ENCODE peak calls at places on chromosomes 3 and 15, in nine cellular contexts. B is neuronal stem cell, D is lower lobe of right lung, M is endothelial cell of umbilical vein, H is transverse colon, F is fibroblast of lung, T is tibial nerve, L is small intestine, A is K562. E is an unnamed sample. For H3K4me1, the result is how much of the 10 kb centered on the place peaks cover.

GRCh38 chr15:82810061-82810862 is 834 bp downstream of the WHAMM start:
- DNase-seq in B (peak), D (peak), M (peak), H (peak), F (peak), T (no peak), L (peak), A (no peak), E (peak)

GRCh38 chr3:112629425-112629824 is 11.5 kb downstream of the CCDC80 start:
- DNase-seq in B (no peak), D (no peak), M (peak), H (peak), F (peak), T (peak), L (no peak), A (no peak), E (no peak)

GRCh38 chr3:130687327-130687726 is 59.3 kb downstream of the PIK3R4 start:
- DNase-seq in B (no peak), D (no peak), M (no peak), H (no peak), F (no peak), T (no peak), L (no peak), A (no peak), E (no peak)

GRCh38 chr3:53045784-53046170 is at the start of gene SFMBT1:
- DNase-seq in B (peak), D (peak), M (peak), H (peak), F (peak), T (peak), L (peak), A (peak), E (peak)

GRCh38 chr15:62404194-62404985 is 239.3 kb upstream of the C2CD4B start:
- DNase-seq in B (no peak), D (no peak), M (no peak), H (no peak), F (no peak), T (no peak), L (no peak), A (no peak), E (peak)

GRCh38 chr3:197926418-197926817 is 23.6 kb upstream of the RPL35A start:
- DNase-seq in B (no peak), D (no peak), M (no peak), H (no peak), F (no peak), T (no peak), L (no peak), A (peak), E (no peak)

GRCh38 chr3:59401924-59402323 is 352.1 kb upstream of the CFAP20DC start:
- DNase-seq in B (no peak), D (no peak), M (no peak), H (no peak), F (no peak), T (no peak), L (no peak), A (no peak), E (no peak)

GRCh38 chr3:16059700-16060357 is 114.7 kb upstream of the GALNT15 start:
- DNase-seq in B (no peak), D (no peak), M (no peak), H (no peak), F (no peak), T (no peak), L (no peak), A (no peak), E (no peak)

GRCh38 chr3:195011231-195011834 is 259.6 kb downstream of the XXYLT1 start:
- DNase-seq in B (no peak), D (no peak), M (no peak), H (no peak), F (no peak), T (no peak), L (no peak), A (no peak), E (no peak)

GRCh38 chr3:73667889-73668288 is 43.1 kb upstream of the PDZRN3 start:
- DNase-seq in B (no peak), D (no peak), M (no peak), H (no peak), F (no peak), T (no peak), L (no peak), A (no peak), E (no peak)

GRCh38 chr3:28150465-28151206 is 90.8 kb upstream of the CMC1 start:
- DNase-seq in B (no peak), D (no peak), M (no peak), H (peak), F (no peak), T (no peak), L (peak), A (no peak), E (no peak)

GRCh38 chr15:33068531-33068990 is 126.0 kb downstream of the FMN1 start:
- DNase-seq in B (no peak), D (peak), M (no peak), H (peak), F (peak), T (no peak), L (peak), A (no peak), E (no peak)

GRCh38 chr3:160611141-160611540 is 45.8 kb upstream of the KPNA4 start:
- DNase-seq in B (no peak), D (no peak), M (no peak), H (no peak), F (no peak), T (no peak), L (no peak), A (no peak), E (no peak)

GRCh38 chr3:160613661-160614060 is 48.3 kb upstream of the KPNA4 start:
- DNase-seq in B (no peak), D (no peak), M (no peak), H (no peak), F (no peak), T (no peak), L (no peak), A (no peak), E (no peak)

GRCh38 chr3:160616721-160617120 is 51.4 kb upstream of the KPNA4 start:
- DNase-seq in B (no peak), D (no peak), M (peak), H (no peak), F (peak), T (no peak), L (no peak), A (no peak), E (no peak)

GRCh38 chr3:160616311-160616710 is 50.9 kb upstream of the KPNA4 start:
- DNase-seq in B (no peak), D (no peak), M (no peak), H (no peak), F (no peak), T (no peak), L (no peak), A (no peak), E (no peak)

GRCh38 chr3:160612386-160613115 is 47.2 kb upstream of the KPNA4 start:
- DNase-seq in B (no peak), D (no peak), M (no peak), H (no peak), F (no peak), T (no peak), L (no peak), A (no peak), E (no peak)
- H3K4me3 ChIP-seq in B (no peak), D (no peak), M (no peak), H (no peak), F (no peak), T (no peak), L (no peak), A (no peak), E (no peak)

DNA sequence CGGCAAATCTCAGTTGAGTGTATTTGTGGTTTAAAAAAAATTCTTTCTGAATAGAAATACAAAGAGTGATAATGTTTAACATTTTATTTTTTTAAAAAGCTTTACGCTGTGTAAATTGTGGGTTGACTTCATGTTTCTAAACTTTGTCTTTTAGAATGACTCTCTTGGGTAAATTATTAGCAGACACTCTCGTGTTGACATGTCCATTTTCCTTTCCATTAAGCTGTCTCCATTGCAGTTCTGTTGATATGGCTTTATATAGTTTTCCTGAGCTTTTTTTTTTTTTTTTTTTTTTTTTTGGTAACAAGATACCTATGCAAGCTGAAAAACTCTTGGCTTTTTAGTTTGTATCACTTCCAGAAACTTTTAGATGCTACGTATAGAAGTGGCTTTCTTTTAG is 92.6 kb downstream of the IGF1R start:
- DNase-seq in B (no peak), D (no peak), M (no peak), H (no peak), F (no peak), T (no peak), L (no peak), A (no peak), E (no peak)
- H3K4me1 ChIP-seq in B (under half), D (under half), M (under half), H (under half), F (under half), T (under half), L (under half), A (under half), E (under half)

GRCh38 chr15:80620141-80620540 is 75.0 kb upstream of the ABHD17C start:
- DNase-seq in B (no peak), D (no peak), M (no peak), H (no peak), F (no peak), T (no peak), L (no peak), A (no peak), E (no peak)

GRCh38 chr15:80615783-80616391 is 79.2 kb upstream of the ABHD17C start:
- DNase-seq in B (no peak), D (peak), M (peak), H (peak), F (peak), T (no peak), L (peak), A (no peak), E (peak)

GRCh38 chr15:80619677-80620076 is 75.4 kb upstream of the ABHD17C start:
- DNase-seq in B (no peak), D (no peak), M (no peak), H (no peak), F (peak), T (no peak), L (peak), A (no peak), E (peak)

GRCh38 chr15:80620931-80621330 is 74.2 kb upstream of the ABHD17C start:
- DNase-seq in B (no peak), D (no peak), M (peak), H (no peak), F (no peak), T (no peak), L (no peak), A (no peak), E (no peak)

DNA sequence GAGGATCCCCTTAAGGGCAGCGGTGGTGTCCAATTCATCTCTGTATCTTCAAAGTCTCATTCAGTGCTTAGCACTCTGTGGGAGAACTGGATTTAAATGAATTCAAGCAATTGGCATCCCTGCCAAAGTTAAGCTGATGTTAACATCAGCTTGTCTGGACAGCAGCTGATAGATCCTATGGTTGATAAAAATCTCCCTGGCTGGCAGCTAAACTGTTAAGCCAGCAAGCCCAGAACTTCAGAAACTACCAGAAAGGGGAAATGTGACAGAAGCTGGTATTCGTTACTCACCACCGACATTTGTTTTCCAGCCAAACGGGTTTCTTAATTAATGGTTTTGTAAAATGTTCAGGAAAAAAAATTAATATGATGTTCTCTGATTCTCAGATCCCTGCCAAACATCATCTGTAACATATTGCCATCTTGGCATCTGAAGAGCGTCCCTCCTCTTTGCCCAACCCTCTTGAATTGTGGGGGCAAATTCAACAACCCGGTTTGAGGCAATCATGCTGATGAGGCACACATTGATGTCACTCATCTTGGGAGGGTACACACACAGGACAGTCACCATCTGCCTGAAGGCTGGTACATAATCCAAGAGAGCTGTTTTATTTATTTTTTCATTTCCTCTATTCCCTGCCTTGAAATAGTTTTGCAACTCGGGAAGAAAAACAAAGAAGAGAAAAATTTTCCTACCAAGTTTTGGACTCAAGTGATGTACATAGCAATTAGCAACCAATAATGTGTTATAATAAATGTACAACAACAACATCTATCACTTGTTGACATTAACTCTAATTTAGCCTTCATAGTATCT is 76.2 kb upstream of the ABHD17C start:
- DNase-seq in B (no peak), D (no peak), M (no peak), H (no peak), F (no peak), T (no peak), L (no peak), A (no peak), E (no peak)
- H3K4me3 ChIP-seq in B (no peak), D (no peak), M (no peak), H (no peak), F (no peak), T (no peak), L (no peak), A (no peak), E (no peak)

GRCh38 chr3:50260027-50260941 is 8.7 kb upstream of the SEMA3B start:
- DNase-seq in B (peak), D (peak), M (peak), H (peak), F (peak), T (peak), L (peak), A (peak), E (peak)

GRCh38 chr3:50260942-50261441 is 8.0 kb upstream of the SEMA3B start:
- DNase-seq in B (no peak), D (no peak), M (no peak), H (no peak), F (no peak), T (no peak), L (no peak), A (no peak), E (no peak)

GRCh38 chr3:50257990-50258389 is 11.0 kb upstream of the SEMA3B start:
- DNase-seq in B (no peak), D (no peak), M (no peak), H (no peak), F (no peak), T (no peak), L (no peak), A (no peak), E (no peak)

GRCh38 chr3:50258979-50259378 is 10.0 kb upstream of the SEMA3B start:
- DNase-seq in B (no peak), D (no peak), M (no peak), H (no peak), F (no peak), T (no peak), L (no peak), A (no peak), E (peak)

DNA sequence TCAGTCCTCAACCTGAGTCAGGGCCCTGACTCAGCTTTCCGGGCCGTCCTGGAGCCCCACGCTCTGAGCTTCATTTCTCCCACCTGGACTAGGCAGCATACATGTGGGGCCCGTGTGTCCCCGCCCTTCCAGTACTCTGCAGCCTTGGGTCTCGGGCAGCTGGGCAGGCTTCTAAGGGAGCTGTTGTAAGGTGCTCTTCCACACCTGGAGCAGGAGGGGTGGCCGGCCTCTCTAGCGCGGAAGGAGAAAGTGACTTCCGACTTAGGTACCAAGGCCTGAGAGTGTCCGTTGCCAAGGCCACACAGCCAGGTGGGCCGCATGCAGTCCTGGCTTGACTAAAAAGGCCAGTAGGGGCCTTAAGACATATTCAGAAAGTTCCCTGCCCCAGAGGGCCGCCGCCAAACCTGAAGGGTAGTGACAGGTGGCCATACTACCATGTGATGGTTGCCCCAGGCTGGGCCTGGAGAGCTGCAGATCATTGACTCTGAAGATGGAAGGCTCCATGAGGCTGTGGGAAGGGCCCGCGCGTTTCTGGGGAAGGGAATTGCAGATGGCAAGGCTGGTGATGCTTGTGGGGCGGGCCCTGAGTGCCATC is 9.4 kb upstream of the SEMA3B start:
- DNase-seq in B (no peak), D (no peak), M (no peak), H (no peak), F (no peak), T (no peak), L (no peak), A (no peak), E (no peak)
- H3K4me1 ChIP-seq in B (half or more), D (half or more), M (under half), H (under half), F (under half), T (half or more), L (under half), A (under half), E (under half)

DNA sequence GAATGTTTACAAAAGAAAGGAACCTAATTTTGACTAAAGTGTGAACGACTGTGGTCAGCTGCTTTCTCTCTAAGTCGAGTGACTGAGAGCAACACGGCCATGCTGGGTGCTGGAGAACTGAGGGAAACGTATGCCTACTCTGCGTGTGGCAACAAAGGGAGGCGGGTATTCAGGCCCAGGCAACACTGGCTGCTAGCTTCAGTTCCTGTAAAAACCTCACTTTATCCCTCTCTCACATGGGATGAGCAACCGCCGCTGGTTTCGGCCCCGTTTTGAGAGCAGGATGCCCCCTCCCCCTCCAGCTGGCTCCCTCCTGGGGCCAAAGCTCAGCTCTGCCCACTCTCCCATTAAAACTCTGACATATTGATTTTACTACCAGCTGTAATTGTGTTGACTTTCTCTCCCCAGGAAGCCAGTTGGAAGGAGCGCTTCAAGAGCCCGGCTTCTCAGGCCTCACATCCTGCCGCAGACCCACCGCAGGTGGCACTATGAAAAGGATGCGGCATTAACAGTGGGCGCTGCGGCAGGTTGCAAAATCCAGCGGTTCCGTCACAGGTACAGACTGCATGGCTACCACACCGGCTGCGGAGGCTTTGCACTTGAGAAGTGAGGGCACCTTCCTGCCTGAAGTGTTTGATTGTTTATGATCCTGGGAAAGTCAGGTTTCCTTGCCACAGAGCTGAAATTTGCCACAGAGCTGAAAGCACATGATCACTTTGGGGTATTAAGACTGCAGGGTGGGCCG is 12.7 kb downstream of the PLXND1 start:
- DNase-seq in B (no peak), D (peak), M (peak), H (peak), F (peak), T (no peak), L (peak), A (no peak), E (no peak)
- H3K4me3 ChIP-seq in B (no peak), D (peak), M (no peak), H (no peak), F (no peak), T (no peak), L (no peak), A (no peak), E (no peak)

DNA sequence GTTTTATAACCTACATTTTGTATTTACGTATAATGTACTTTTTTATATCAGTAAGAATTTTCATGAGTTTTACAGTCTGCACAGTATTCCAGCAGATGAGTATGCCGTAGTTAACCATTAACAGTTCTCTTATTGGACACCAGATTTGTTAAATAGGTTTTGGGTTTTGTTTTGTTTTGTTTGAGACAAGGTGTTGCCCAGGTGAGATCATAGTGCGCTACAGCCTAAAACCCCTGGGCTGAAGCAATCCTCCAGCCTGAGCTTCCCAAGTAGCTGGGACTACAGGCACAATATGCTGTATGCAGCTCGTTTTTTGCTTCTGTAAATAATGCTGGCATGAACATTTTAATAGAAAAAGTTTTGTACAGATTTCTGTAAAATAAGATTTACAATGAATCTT is 88.6 kb upstream of the CHD2 start:
- DNase-seq in B (no peak), D (no peak), M (no peak), H (peak), F (no peak), T (no peak), L (peak), A (no peak), E (no peak)
- H3K4me1 ChIP-seq in B (under half), D (under half), M (under half), H (under half), F (under half), T (under half), L (under half), A (under half), E (under half)

GRCh38 chr3:116930786-116931185 is 221.2 kb downstream of the TUSC7 start:
- DNase-seq in B (no peak), D (no peak), M (peak), H (no peak), F (no peak), T (no peak), L (no peak), A (no peak), E (peak)
- H3K4me3 ChIP-seq in B (no peak), D (no peak), M (no peak), H (no peak), F (no peak), T (no peak), L (no peak), A (no peak), E (no peak)

GRCh38 chr3:188170461-188171459 is 16.8 kb downstream of the LPP start:
- DNase-seq in B (no peak), D (no peak), M (no peak), H (no peak), F (no peak), T (no peak), L (peak), A (no peak), E (no peak)
- H3K4me1 ChIP-seq in B (under half), D (under half), M (under half), H (half or more), F (under half), T (under half), L (under half), A (under half), E (under half)

GRCh38 chr15:88623061-88623460 is 1.9 kb downstream of the AEN start:
- DNase-seq in B (no peak), D (no peak), M (peak), H (no peak), F (peak), T (no peak), L (no peak), A (no peak), E (no peak)
- H3K4me3 ChIP-seq in B (peak), D (peak), M (no peak), H (no peak), F (peak), T (no peak), L (peak), A (peak), E (peak)